ENCODE peak calls at places on chromosomes 3 and 15, in six cellular contexts. One of them, this sample, is unnamed.

GRCh38 chr3:161371441-161372320 is at the start of gene SPTSSB:
- DNase-seq in SK-N-SH: peak
- DNase-seq in mucosa of descending colon: peak
- DNase-seq in omental fat pad: no peak
- DNase-seq in tibial artery: no peak
- DNase-seq in endothelial cell: peak
- DNase-seq in this sample: no peak

GRCh38 chr3:188947983-188948657 is 223.7 kb upstream of the TPRG1 start:
- DNase-seq in endothelial cell: no peak
- DNase-seq in SK-N-SH: peak
- DNase-seq in tibial artery: peak
- DNase-seq in mucosa of descending colon: peak
- DNase-seq in omental fat pad: peak
- DNase-seq in this sample: peak

GRCh38 chr15:84638103-84638502 is 16.0 kb downstream of the WDR73 start:
- DNase-seq in SK-N-SH: no peak
- DNase-seq in omental fat pad: no peak
- DNase-seq in tibial artery: no peak
- DNase-seq in endothelial cell: no peak
- DNase-seq in mucosa of descending colon: no peak
- DNase-seq in this sample: no peak

GRCh38 chr3:4675704-4676103 is 182.6 kb downstream of the ITPR1 start:
- DNase-seq in omental fat pad: no peak
- DNase-seq in mucosa of descending colon: no peak
- DNase-seq in endothelial cell: no peak
- DNase-seq in tibial artery: no peak
- DNase-seq in SK-N-SH: no peak
- DNase-seq in this sample: no peak

GRCh38 chr3:108863799-108864135 is 41.2 kb downstream of the TRAT1 start:
- DNase-seq in mucosa of descending colon: no peak
- DNase-seq in endothelial cell: no peak
- DNase-seq in tibial artery: no peak
- DNase-seq in omental fat pad: no peak
- DNase-seq in SK-N-SH: no peak
- DNase-seq in this sample: no peak

GRCh38 chr15:69451951-69452701 is 492 bp upstream of the RPLP1 start:
- DNase-seq in omental fat pad: no peak
- DNase-seq in tibial artery: no peak
- DNase-seq in SK-N-SH: peak
- DNase-seq in mucosa of descending colon: no peak
- DNase-seq in endothelial cell: no peak
- DNase-seq in this sample: no peak

GRCh38 chr3:184791134-184791533 is 20.8 kb upstream of the VPS8 start:
- DNase-seq in tibial artery: no peak
- DNase-seq in endothelial cell: no peak
- DNase-seq in omental fat pad: no peak
- DNase-seq in mucosa of descending colon: no peak
- DNase-seq in SK-N-SH: peak
- DNase-seq in this sample: no peak

GRCh38 chr3:135412475-135412874 is 553.1 kb upstream of the PPP2R3A start:
- DNase-seq in mucosa of descending colon: no peak
- DNase-seq in SK-N-SH: no peak
- DNase-seq in omental fat pad: no peak
- DNase-seq in endothelial cell: no peak
- DNase-seq in tibial artery: no peak
- DNase-seq in this sample: no peak

GRCh38 chr3:11212301-11212613 is 58.0 kb downstream of the HRH1 start:
- DNase-seq in omental fat pad: no peak
- DNase-seq in SK-N-SH: no peak
- DNase-seq in mucosa of descending colon: no peak
- DNase-seq in endothelial cell: no peak
- DNase-seq in tibial artery: no peak
- DNase-seq in this sample: no peak

DNA sequence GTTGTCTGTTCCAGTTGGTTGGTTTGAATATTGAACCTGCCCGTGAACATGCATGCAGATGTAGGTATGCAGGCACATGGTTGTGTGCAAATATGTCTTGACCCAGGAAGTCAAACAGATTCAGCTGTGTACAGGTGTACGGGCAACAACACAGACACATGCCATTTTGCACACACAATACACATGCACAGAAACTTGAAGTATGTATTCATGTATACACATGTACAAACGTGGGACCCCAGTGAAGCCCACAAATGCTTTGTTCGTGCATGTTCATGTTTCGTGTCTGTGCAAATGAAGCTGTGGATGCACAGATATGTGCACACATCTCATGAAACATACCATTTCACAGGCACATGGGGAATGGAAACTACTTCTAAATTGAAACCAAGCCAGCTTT is 30.7 kb downstream of the IDH3A start:
- DNase-seq in tibial artery: no peak
- DNase-seq in endothelial cell: no peak
- DNase-seq in omental fat pad: no peak
- DNase-seq in SK-N-SH: no peak
- DNase-seq in mucosa of descending colon: no peak
- DNase-seq in this sample: peak
- TF ChIP-seq CTCF in tibial artery: no peak
- TF ChIP-seq CTCF in endothelial cell: no peak
- TF ChIP-seq CTCF in omental fat pad: no peak
- TF ChIP-seq CTCF in SK-N-SH: no peak
- TF ChIP-seq CTCF in mucosa of descending colon: no peak
- TF ChIP-seq CTCF in this sample: no peak

GRCh38 chr3:178456942-178457341 is 79.3 kb upstream of the KCNMB2 start:
- DNase-seq in tibial artery: no peak
- DNase-seq in mucosa of descending colon: no peak
- DNase-seq in omental fat pad: no peak
- DNase-seq in SK-N-SH: no peak
- DNase-seq in endothelial cell: no peak
- DNase-seq in this sample: no peak

GRCh38 chr3:178455264-178455663 is 81.0 kb upstream of the KCNMB2 start:
- DNase-seq in tibial artery: no peak
- DNase-seq in endothelial cell: no peak
- DNase-seq in mucosa of descending colon: no peak
- DNase-seq in SK-N-SH: no peak
- DNase-seq in omental fat pad: no peak
- DNase-seq in this sample: no peak

GRCh38 chr3:178454714-178455113 is 81.5 kb upstream of the KCNMB2 start:
- DNase-seq in tibial artery: peak
- DNase-seq in mucosa of descending colon: peak
- DNase-seq in omental fat pad: no peak
- DNase-seq in endothelial cell: no peak
- DNase-seq in SK-N-SH: no peak
- DNase-seq in this sample: no peak

GRCh38 chr3:178455966-178456365 is 80.3 kb upstream of the KCNMB2 start:
- DNase-seq in SK-N-SH: no peak
- DNase-seq in omental fat pad: no peak
- DNase-seq in tibial artery: no peak
- DNase-seq in mucosa of descending colon: no peak
- DNase-seq in endothelial cell: no peak
- DNase-seq in this sample: no peak

GRCh38 chr3:178451799-178452198 is 84.4 kb upstream of the KCNMB2 start:
- DNase-seq in omental fat pad: no peak
- DNase-seq in endothelial cell: no peak
- DNase-seq in tibial artery: no peak
- DNase-seq in mucosa of descending colon: no peak
- DNase-seq in SK-N-SH: no peak
- DNase-seq in this sample: no peak
- TF ChIP-seq CTCF in omental fat pad: no peak
- TF ChIP-seq CTCF in endothelial cell: no peak
- TF ChIP-seq CTCF in tibial artery: no peak
- TF ChIP-seq CTCF in mucosa of descending colon: no peak
- TF ChIP-seq CTCF in SK-N-SH: no peak
- TF ChIP-seq CTCF in this sample: no peak

DNA sequence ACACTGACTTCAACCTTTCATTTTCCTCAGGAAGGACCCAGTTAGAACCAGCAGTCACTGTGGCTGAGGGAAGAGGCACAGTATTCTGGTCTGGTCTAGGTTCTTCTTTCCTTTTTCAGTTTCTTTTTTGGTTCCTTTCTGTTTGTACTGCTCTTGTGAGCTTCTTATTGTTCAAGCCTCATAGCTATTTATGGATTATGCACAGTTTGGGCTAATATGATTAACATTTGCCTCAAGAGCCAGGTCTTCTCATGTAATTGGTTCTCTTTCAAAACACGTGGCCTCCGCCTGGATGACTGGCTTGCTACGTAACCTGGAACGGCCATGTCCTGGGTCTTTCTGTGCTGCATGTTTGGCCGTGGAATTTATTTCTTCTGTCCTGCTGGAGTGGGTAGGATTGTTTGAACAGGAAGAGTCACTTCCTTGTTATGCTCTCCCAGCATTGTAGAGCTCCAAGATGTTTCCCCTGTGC is 43.3 kb downstream of the RBMS3 start:
- DNase-seq in SK-N-SH: no peak
- DNase-seq in endothelial cell: peak
- DNase-seq in mucosa of descending colon: peak
- DNase-seq in tibial artery: peak
- DNase-seq in omental fat pad: no peak
- DNase-seq in this sample: no peak
- TF ChIP-seq CTCF in SK-N-SH: no peak
- TF ChIP-seq CTCF in endothelial cell: no peak
- TF ChIP-seq CTCF in mucosa of descending colon: no peak
- TF ChIP-seq CTCF in tibial artery: no peak
- TF ChIP-seq CTCF in omental fat pad: no peak
- TF ChIP-seq CTCF in this sample: no peak

DNA sequence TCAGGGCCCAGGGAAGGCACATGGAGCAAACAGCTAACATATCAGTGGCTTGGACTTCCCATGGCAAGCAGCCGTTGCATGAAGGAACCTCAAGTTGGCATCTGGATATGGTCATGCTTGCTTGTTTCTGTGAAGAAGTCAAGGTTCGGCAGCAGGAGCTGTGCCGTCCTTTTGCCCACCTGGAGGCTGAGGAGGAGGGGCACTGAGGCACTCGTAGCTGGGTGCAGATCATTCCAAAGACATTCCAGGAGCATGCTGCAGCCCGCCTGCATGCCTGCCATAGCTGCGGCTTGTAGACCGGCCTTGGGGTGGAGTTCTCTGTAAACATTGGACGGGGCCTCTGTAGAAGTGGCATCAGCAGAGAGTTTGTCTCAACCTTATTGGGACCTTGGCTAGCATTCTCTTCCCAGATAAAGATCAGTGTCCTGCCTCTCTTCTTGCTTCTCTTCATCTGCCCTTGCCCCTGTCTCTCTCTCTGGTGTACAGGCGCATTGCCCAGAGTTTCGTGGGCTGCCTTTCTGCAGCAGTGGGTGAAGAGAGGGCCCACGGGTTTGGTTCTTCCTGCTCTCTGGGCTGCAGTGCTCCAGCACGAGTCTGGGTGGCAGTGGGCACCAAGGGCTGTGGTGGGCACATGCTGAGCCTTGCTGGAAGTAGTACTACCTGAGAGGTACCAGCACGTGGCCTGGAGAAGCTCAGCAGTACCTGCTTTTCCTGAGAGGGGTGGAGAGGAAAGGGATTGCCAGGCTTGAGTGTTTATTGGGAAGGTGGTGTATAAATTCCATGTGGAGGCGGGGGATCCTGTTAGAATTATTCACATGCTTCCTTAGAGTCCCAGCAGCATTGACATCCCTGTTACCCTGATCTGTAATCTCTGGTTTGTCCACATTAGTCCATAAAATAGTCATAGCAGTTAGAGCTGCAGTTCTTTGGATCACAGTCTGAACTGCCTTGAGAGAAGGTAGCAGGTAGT is 49.4 kb downstream of the CHCHD6 start:
- DNase-seq in endothelial cell: no peak
- DNase-seq in SK-N-SH: no peak
- DNase-seq in mucosa of descending colon: no peak
- DNase-seq in omental fat pad: no peak
- DNase-seq in tibial artery: no peak
- DNase-seq in this sample: peak
- TF ChIP-seq CTCF in endothelial cell: no peak
- TF ChIP-seq CTCF in SK-N-SH: no peak
- TF ChIP-seq CTCF in mucosa of descending colon: no peak
- TF ChIP-seq CTCF in omental fat pad: no peak
- TF ChIP-seq CTCF in tibial artery: no peak
- TF ChIP-seq CTCF in this sample: peak

DNA sequence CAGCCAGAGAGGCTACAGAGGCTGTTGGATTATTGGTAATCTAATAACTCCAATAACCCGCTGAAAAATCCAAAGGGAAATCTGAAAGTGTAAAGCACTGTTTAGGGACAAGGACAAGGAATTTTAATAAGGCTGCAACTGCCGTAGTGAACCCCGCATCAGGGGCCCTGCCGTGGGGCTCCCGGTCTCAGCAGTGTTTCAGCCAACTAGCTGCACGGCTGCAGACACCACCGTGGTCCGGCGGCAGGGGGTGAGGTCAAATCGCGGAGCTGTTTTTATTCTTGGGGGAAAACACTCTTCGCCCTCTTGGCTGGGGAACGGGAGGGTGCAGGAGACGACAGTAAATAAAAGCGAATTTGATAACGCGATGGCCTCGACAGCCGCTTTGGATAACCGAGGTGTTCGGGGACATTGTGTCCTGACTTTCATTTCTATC is 6.1 kb downstream of the BCL6 start:
- DNase-seq in endothelial cell: peak
- DNase-seq in mucosa of descending colon: peak
- DNase-seq in tibial artery: peak
- DNase-seq in SK-N-SH: no peak
- DNase-seq in omental fat pad: no peak
- DNase-seq in this sample: no peak
- TF ChIP-seq CTCF in endothelial cell: no peak
- TF ChIP-seq CTCF in mucosa of descending colon: no peak
- TF ChIP-seq CTCF in tibial artery: no peak
- TF ChIP-seq CTCF in SK-N-SH: no peak
- TF ChIP-seq CTCF in omental fat pad: no peak
- TF ChIP-seq CTCF in this sample: no peak

DNA sequence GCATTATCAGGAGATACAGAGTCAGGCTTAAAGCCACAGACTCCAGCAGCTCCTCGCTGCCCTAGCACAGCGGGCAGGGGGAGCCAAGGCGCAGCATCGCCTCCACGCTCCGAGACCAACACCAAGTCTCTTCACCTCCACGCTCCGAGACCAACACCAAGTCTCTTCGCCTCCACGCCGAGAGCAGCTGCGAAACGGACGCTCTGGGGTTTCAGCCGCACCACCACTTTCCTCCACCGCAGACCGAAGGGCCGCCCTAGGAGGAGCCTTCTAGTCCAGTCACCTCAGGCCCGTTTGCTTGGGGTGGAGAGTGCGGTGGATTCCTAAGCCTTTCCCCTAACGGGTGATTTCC is 678 bp downstream of the DMXL2 start:
- DNase-seq in omental fat pad: no peak
- DNase-seq in SK-N-SH: peak
- DNase-seq in tibial artery: peak
- DNase-seq in endothelial cell: peak
- DNase-seq in mucosa of descending colon: no peak
- DNase-seq in this sample: peak
- TF ChIP-seq CTCF in omental fat pad: no peak
- TF ChIP-seq CTCF in SK-N-SH: no peak
- TF ChIP-seq CTCF in tibial artery: no peak
- TF ChIP-seq CTCF in endothelial cell: no peak
- TF ChIP-seq CTCF in mucosa of descending colon: no peak
- TF ChIP-seq CTCF in this sample: peak

This sample was measured in osteocyte.